ENCODE peak calls at places on chromosomes 16 and 17, in eight cellular contexts. One of them, this sample, is unnamed.
A peak's percentile ranks its signal among the peaks of the same experiment; 100 is the strongest.

GRCh38 chr17:9924735-9925191 is 19.7 kb upstream of the RCVRN start:
- DNase-seq in stomach: no peak
- DNase-seq in IMR-90: peak; percentile 75
- DNase-seq in heart left ventricle: no peak
- DNase-seq in upper lobe of left lung: no peak
- DNase-seq in right lobe of liver: no peak
- DNase-seq in H1: no peak
- DNase-seq in uterus: no peak
- DNase-seq in this sample: peak; percentile 42

GRCh38 chr17:55324296-55324978 is 59.7 kb downstream of the HLF start:
- DNase-seq in right lobe of liver: no peak
- DNase-seq in IMR-90: no peak
- DNase-seq in heart left ventricle: no peak
- DNase-seq in H1: no peak
- DNase-seq in upper lobe of left lung: no peak
- DNase-seq in stomach: no peak
- DNase-seq in uterus: no peak
- DNase-seq in this sample: no peak

GRCh38 chr16:57304169-57305061 is 19.9 kb upstream of the PLLP start:
- DNase-seq in stomach: peak; percentile 77
- DNase-seq in uterus: peak; percentile 47
- DNase-seq in heart left ventricle: peak; percentile 68
- DNase-seq in H1: no peak
- DNase-seq in right lobe of liver: peak; percentile 84
- DNase-seq in IMR-90: peak; percentile 55
- DNase-seq in upper lobe of left lung: peak; percentile 88
- DNase-seq in this sample: no peak

GRCh38 chr17:69434164-69434579 is 19.7 kb downstream of the MAP2K6 start:
- DNase-seq in upper lobe of left lung: no peak
- DNase-seq in uterus: no peak
- DNase-seq in heart left ventricle: peak; percentile 51
- DNase-seq in stomach: no peak
- DNase-seq in H1: no peak
- DNase-seq in IMR-90: peak; percentile 26
- DNase-seq in right lobe of liver: no peak
- DNase-seq in this sample: no peak

GRCh38 chr17:65487161-65487560 is 74.3 kb downstream of the AXIN2 start:
- DNase-seq in right lobe of liver: no peak
- DNase-seq in stomach: no peak
- DNase-seq in heart left ventricle: no peak
- DNase-seq in H1: no peak
- DNase-seq in uterus: no peak
- DNase-seq in upper lobe of left lung: no peak
- DNase-seq in IMR-90: no peak
- DNase-seq in this sample: no peak

GRCh38 chr16:23676924-23677480 is 1.7 kb upstream of the PLK1 start:
- DNase-seq in right lobe of liver: no peak
- DNase-seq in stomach: no peak
- DNase-seq in heart left ventricle: no peak
- DNase-seq in IMR-90: no peak
- DNase-seq in uterus: no peak
- DNase-seq in H1: no peak
- DNase-seq in upper lobe of left lung: no peak
- DNase-seq in this sample: no peak

GRCh38 chr16:56450275-56450889 is 750 bp downstream of the NUDT21 start:
- DNase-seq in uterus: no peak
- DNase-seq in IMR-90: peak; percentile 14
- DNase-seq in heart left ventricle: no peak
- DNase-seq in H1: no peak
- DNase-seq in upper lobe of left lung: no peak
- DNase-seq in stomach: no peak
- DNase-seq in right lobe of liver: no peak
- DNase-seq in this sample: no peak

GRCh38 chr16:3698941-3699340 is 18.4 kb downstream of the TRAP1 start:
- DNase-seq in right lobe of liver: no peak
- DNase-seq in stomach: no peak
- DNase-seq in IMR-90: peak; percentile 9
- DNase-seq in heart left ventricle: no peak
- DNase-seq in upper lobe of left lung: no peak
- DNase-seq in H1: no peak
- DNase-seq in uterus: no peak
- DNase-seq in this sample: no peak

GRCh38 chr16:88681709-88682451 is 4.4 kb downstream of the SNAI3 start:
- DNase-seq in right lobe of liver: no peak
- DNase-seq in stomach: peak; percentile 69
- DNase-seq in upper lobe of left lung: peak; percentile 89
- DNase-seq in IMR-90: peak; percentile 15
- DNase-seq in heart left ventricle: peak; percentile 77
- DNase-seq in uterus: no peak
- DNase-seq in H1: no peak
- DNase-seq in this sample: no peak

GRCh38 chr17:29069526-29070041 is 26.6 kb downstream of the PIPOX start:
- DNase-seq in right lobe of liver: no peak
- DNase-seq in uterus: no peak
- DNase-seq in heart left ventricle: no peak
- DNase-seq in upper lobe of left lung: peak; percentile 31
- DNase-seq in H1: no peak
- DNase-seq in IMR-90: peak; percentile 9
- DNase-seq in stomach: no peak
- DNase-seq in this sample: no peak

GRCh38 chr16:1438229-1439057 is 5.9 kb downstream of the CCDC154 start:
- DNase-seq in uterus: no peak
- DNase-seq in IMR-90: no peak
- DNase-seq in heart left ventricle: no peak
- DNase-seq in stomach: no peak
- DNase-seq in right lobe of liver: no peak
- DNase-seq in H1: no peak
- DNase-seq in upper lobe of left lung: no peak
- DNase-seq in this sample: no peak

GRCh38 chr17:6800422-6801027 is 24.5 kb downstream of the FBXO39 start:
- DNase-seq in heart left ventricle: no peak
- DNase-seq in H1: no peak
- DNase-seq in uterus: no peak
- DNase-seq in stomach: no peak
- DNase-seq in IMR-90: peak; percentile 4
- DNase-seq in right lobe of liver: no peak
- DNase-seq in upper lobe of left lung: no peak
- DNase-seq in this sample: no peak

GRCh38 chr17:57455063-57455914 is 199.0 kb downstream of the MSI2 start:
- DNase-seq in upper lobe of left lung: peak; percentile 27
- DNase-seq in right lobe of liver: no peak
- DNase-seq in uterus: no peak
- DNase-seq in H1: no peak
- DNase-seq in stomach: no peak
- DNase-seq in heart left ventricle: peak; percentile 37
- DNase-seq in IMR-90: peak; percentile 57
- DNase-seq in this sample: no peak

GRCh38 chr16:88526008-88526905 is 43.9 kb upstream of the ZC3H18 start:
- DNase-seq in upper lobe of left lung: no peak
- DNase-seq in uterus: no peak
- DNase-seq in stomach: no peak
- DNase-seq in H1: no peak
- DNase-seq in right lobe of liver: no peak
- DNase-seq in heart left ventricle: no peak
- DNase-seq in IMR-90: no peak
- DNase-seq in this sample: no peak

GRCh38 chr16:59090501-59090900 is 356.4 kb upstream of the GOT2 start:
- DNase-seq in IMR-90: no peak
- DNase-seq in stomach: no peak
- DNase-seq in right lobe of liver: no peak
- DNase-seq in uterus: no peak
- DNase-seq in upper lobe of left lung: no peak
- DNase-seq in H1: no peak
- DNase-seq in heart left ventricle: no peak
- DNase-seq in this sample: no peak

GRCh38 chr17:10198509-10199249 is at the start of gene GAS7:
- DNase-seq in stomach: peak; percentile 38
- DNase-seq in uterus: peak; percentile 69
- DNase-seq in heart left ventricle: peak; percentile 80
- DNase-seq in right lobe of liver: no peak
- DNase-seq in IMR-90: peak; percentile 26
- DNase-seq in upper lobe of left lung: peak; percentile 53
- DNase-seq in H1: peak; percentile 89
- DNase-seq in this sample: peak; percentile 45

GRCh38 chr17:32875904-32876413 is 965 bp downstream of the MYO1D start:
- DNase-seq in IMR-90: peak; percentile 1
- DNase-seq in heart left ventricle: no peak
- DNase-seq in uterus: no peak
- DNase-seq in upper lobe of left lung: no peak
- DNase-seq in right lobe of liver: no peak
- DNase-seq in H1: no peak
- DNase-seq in stomach: no peak
- DNase-seq in this sample: no peak

GRCh38 chr17:32875230-32875903 is 1.6 kb downstream of the MYO1D start:
- DNase-seq in upper lobe of left lung: no peak
- DNase-seq in right lobe of liver: no peak
- DNase-seq in uterus: no peak
- DNase-seq in heart left ventricle: no peak
- DNase-seq in stomach: no peak
- DNase-seq in IMR-90: no peak
- DNase-seq in H1: no peak
- DNase-seq in this sample: no peak

GRCh38 chr17:32878211-32878610 is 1.3 kb upstream of the MYO1D start:
- DNase-seq in stomach: peak; percentile 29
- DNase-seq in IMR-90: peak; percentile 32
- DNase-seq in H1: no peak
- DNase-seq in right lobe of liver: no peak
- DNase-seq in heart left ventricle: no peak
- DNase-seq in uterus: peak; percentile 24
- DNase-seq in upper lobe of left lung: peak; percentile 88
- DNase-seq in this sample: peak; percentile 20

GRCh38 chr17:32877164-32877764 is 340 bp upstream of the MYO1D start:
- DNase-seq in uterus: peak; percentile 89
- DNase-seq in upper lobe of left lung: peak; percentile 94
- DNase-seq in right lobe of liver: peak; percentile 95
- DNase-seq in heart left ventricle: peak; percentile 94
- DNase-seq in stomach: peak; percentile 96
- DNase-seq in H1: peak; percentile 93
- DNase-seq in IMR-90: peak; percentile 73
- DNase-seq in this sample: peak; percentile 90

DNA sequence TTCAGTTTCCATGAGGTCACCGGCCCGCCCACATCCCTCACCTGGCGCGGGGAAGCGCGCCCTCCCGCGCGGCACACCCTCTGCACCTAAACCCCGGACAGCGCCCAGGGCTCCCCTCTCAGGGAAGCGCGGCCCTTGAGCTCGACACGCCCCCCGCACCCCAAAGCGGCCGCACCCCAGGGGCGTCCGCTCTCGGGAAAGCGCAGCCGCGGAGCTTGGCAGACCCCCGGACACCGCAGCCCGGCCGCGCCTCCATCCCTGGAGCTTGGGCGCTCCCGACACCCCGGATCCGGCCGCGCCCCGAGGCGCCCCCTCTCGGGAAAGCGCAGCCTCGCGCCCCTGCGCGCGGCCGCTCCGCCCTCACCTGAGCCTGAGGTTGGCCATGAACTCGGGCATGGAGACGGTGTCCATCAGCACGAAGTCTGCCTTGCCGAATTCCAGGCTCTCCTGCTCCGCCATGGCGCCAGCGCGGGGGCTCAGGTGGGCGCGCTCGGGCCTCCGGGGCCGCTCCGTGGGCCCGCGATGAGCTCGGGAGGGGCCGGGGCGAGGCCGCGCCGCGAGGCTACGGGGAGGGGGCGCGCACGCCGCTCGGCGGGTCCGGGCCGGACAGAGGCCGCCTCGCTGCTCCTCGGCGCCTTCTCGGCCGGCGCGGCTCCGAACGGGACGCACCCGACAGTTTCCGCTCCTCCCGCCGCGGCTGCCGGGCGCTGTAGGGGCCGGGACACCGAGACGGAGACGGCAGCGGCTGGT is at the start of gene MYO1D:
- DNase-seq in uterus: peak; percentile 52
- DNase-seq in right lobe of liver: peak; percentile 67
- DNase-seq in stomach: peak; percentile 79
- DNase-seq in IMR-90: no peak
- DNase-seq in heart left ventricle: peak; percentile 41
- DNase-seq in upper lobe of left lung: peak; percentile 78
- DNase-seq in H1: peak; percentile 88
- DNase-seq in this sample: peak; percentile 53
- H3K4me3 ChIP-seq in uterus: peak within 1 kb of the TSS; percentile 87
- H3K4me3 ChIP-seq in right lobe of liver: peak within 1 kb of the TSS; percentile 70
- H3K4me3 ChIP-seq in stomach: peak within 1 kb of the TSS; percentile 74
- H3K4me3 ChIP-seq in IMR-90: peak within 1 kb of the TSS; percentile 60
- H3K4me3 ChIP-seq in heart left ventricle: peak within 1 kb of the TSS; percentile 93
- H3K4me3 ChIP-seq in upper lobe of left lung: peak within 1 kb of the TSS; percentile 97
- H3K4me3 ChIP-seq in H1: peak within 1 kb of the TSS; percentile 89
- H3K4me3 ChIP-seq in this sample: peak within 1 kb of the TSS; percentile 87

GRCh38 chr16:11706180-11706742 is 36.4 kb downstream of the TXNDC11 start:
- DNase-seq in uterus: no peak
- DNase-seq in H1: no peak
- DNase-seq in upper lobe of left lung: no peak
- DNase-seq in stomach: peak; percentile 46
- DNase-seq in heart left ventricle: peak; percentile 59
- DNase-seq in right lobe of liver: peak; percentile 47
- DNase-seq in IMR-90: peak; percentile 33
- DNase-seq in this sample: no peak
- H3K27ac ChIP-seq in uterus: no peak overlapping the region
- H3K27ac ChIP-seq in H1: no peak overlapping the region
- H3K27ac ChIP-seq in upper lobe of left lung: no peak overlapping the region
- H3K27ac ChIP-seq in stomach: peak overlapping the region; percentile 27
- H3K27ac ChIP-seq in heart left ventricle: peak overlapping the region; percentile 52
- H3K27ac ChIP-seq in right lobe of liver: no peak overlapping the region
- H3K27ac ChIP-seq in IMR-90: no peak overlapping the region
- H3K27ac ChIP-seq in this sample: peak overlapping the region; percentile 47

DNA sequence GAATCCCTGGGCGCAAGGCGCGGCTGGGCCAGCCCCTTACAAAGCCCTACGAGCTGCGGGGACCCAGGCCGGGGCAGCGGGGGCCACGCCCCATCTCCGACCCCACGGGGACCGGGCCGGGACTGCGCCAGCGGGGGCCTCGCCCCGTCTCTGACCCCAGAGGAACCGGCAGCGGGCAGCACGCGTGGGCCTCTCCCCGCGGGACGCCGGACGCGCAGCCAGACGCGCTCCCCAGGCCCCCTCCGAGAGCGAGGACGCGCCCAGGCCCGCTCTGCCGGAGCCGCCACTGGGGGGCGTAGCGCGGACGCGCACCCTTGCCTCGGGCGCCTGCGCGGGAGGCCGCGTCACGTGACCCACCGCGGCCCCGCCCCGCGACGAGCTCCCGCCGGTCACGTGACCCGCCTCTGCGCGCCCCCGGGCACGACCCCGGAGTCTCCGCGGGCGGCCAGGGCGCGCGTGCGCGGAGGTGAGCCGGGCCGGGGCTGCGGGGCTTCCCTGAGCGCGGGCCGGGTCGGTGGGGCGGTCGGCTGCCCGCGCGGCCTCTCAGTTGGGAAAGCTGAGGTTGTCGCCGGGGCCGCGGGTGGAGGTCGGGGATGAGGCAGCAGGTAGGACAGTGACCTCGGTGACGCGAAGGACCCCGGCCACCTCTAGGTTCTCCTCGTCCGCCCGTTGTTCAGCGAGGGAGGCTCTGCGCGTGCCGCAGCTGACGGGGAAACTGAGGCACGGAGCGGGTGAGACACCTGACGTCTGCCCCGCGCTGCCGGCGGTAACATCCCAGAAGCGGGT is at the start of gene GAA:
- DNase-seq in IMR-90: peak; percentile 76
- DNase-seq in stomach: peak; percentile 87
- DNase-seq in uterus: peak; percentile 79
- DNase-seq in heart left ventricle: peak; percentile 94
- DNase-seq in upper lobe of left lung: peak; percentile 85
- DNase-seq in right lobe of liver: peak; percentile 90
- DNase-seq in H1: peak; percentile 96
- DNase-seq in this sample: peak; percentile 77
- TF ChIP-seq POLR2A in IMR-90: peak; percentile 50
- TF ChIP-seq POLR2A in stomach: no peak
- TF ChIP-seq POLR2A in uterus: peak; percentile 80
- TF ChIP-seq POLR2A in heart left ventricle: peak; percentile 82
- TF ChIP-seq POLR2A in upper lobe of left lung: no peak
- TF ChIP-seq POLR2A in right lobe of liver: peak; percentile 72
- TF ChIP-seq POLR2A in H1: no peak
- TF ChIP-seq POLR2A in this sample: peak; percentile 66

GRCh38 chr17:49997256-49997735 is 2.3 kb upstream of the DLX3 start:
- DNase-seq in stomach: no peak
- DNase-seq in upper lobe of left lung: no peak
- DNase-seq in right lobe of liver: no peak
- DNase-seq in uterus: no peak
- DNase-seq in H1: no peak
- DNase-seq in heart left ventricle: no peak
- DNase-seq in IMR-90: no peak
- DNase-seq in this sample: no peak
- H3K4me3 ChIP-seq in stomach: no peak overlapping the region
- H3K4me3 ChIP-seq in upper lobe of left lung: peak overlapping the region; percentile 37
- H3K4me3 ChIP-seq in right lobe of liver: peak overlapping the region; percentile 48
- H3K4me3 ChIP-seq in uterus: no peak overlapping the region
- H3K4me3 ChIP-seq in H1: peak overlapping the region; percentile 64
- H3K4me3 ChIP-seq in heart left ventricle: peak overlapping the region; percentile 51
- H3K4me3 ChIP-seq in IMR-90: no peak overlapping the region
- H3K4me3 ChIP-seq in this sample: no peak overlapping the region